ENCODE peak calls at places on chromosomes 4 and X, in four cellular contexts. One of them, this sample, is unnamed.
A peak's percentile ranks its signal among the peaks of the same experiment; 100 is the strongest.

GRCh38 chrX:49221868-49222267 is 11.3 kb downstream of the CACNA1F start:
- DNase-seq in hepatocyte: no peak
- DNase-seq in fibroblast of lung: no peak
- DNase-seq in GM23338: no peak
- DNase-seq in this sample: no peak

GRCh38 chrX:68684291-68684918 is 36.9 kb downstream of the STARD8 start:
- DNase-seq in hepatocyte: no peak
- DNase-seq in fibroblast of lung: no peak
- DNase-seq in GM23338: no peak
- DNase-seq in this sample: no peak

GRCh38 chr4:40865696-40866095 is 115.9 kb downstream of the NSUN7 start:
- DNase-seq in hepatocyte: no peak
- DNase-seq in fibroblast of lung: peak; percentile 52
- DNase-seq in GM23338: no peak
- DNase-seq in this sample: peak; percentile 4

GRCh38 chr4:102642571-102643298 is 118.0 kb downstream of the MANBA start:
- DNase-seq in hepatocyte: no peak
- DNase-seq in fibroblast of lung: peak; percentile 66
- DNase-seq in GM23338: no peak
- DNase-seq in this sample: no peak

GRCh38 chr4:75429208-75429607 is 85.0 kb downstream of the RCHY1 start:
- DNase-seq in hepatocyte: no peak
- DNase-seq in fibroblast of lung: no peak
- DNase-seq in GM23338: no peak
- DNase-seq in this sample: peak; percentile 2

GRCh38 chr4:107740950-107741701 is 21.1 kb upstream of the PAPSS1 start:
- DNase-seq in hepatocyte: peak; percentile 77
- DNase-seq in fibroblast of lung: peak; percentile 39
- DNase-seq in GM23338: no peak
- DNase-seq in this sample: peak; percentile 21

GRCh38 chrX:46255066-46255465 is 290.2 kb downstream of the ZNF674 start:
- DNase-seq in hepatocyte: no peak
- DNase-seq in fibroblast of lung: no peak
- DNase-seq in GM23338: no peak
- DNase-seq in this sample: no peak

GRCh38 chrX:460116-460515 is 73.4 kb upstream of the PPP2R3B start:
- DNase-seq in hepatocyte: no peak
- DNase-seq in fibroblast of lung: no peak
- DNase-seq in GM23338: no peak
- DNase-seq in this sample: no peak

GRCh38 chrX:71492086-71493065 is 40.5 kb upstream of the OGT start:
- DNase-seq in hepatocyte: no peak
- DNase-seq in fibroblast of lung: peak; percentile 51
- DNase-seq in GM23338: peak; percentile 39
- DNase-seq in this sample: peak; percentile 39

GRCh38 chrX:3262906-3263305 is 83.5 kb downstream of the MXRA5 start:
- DNase-seq in hepatocyte: peak; percentile 69
- DNase-seq in fibroblast of lung: peak; percentile 93
- DNase-seq in GM23338: no peak
- DNase-seq in this sample: peak; percentile 63

GRCh38 chr4:1834047-1834769 is 21.7 kb downstream of the LETM1 start:
- DNase-seq in hepatocyte: no peak
- DNase-seq in fibroblast of lung: no peak
- DNase-seq in GM23338: no peak
- DNase-seq in this sample: no peak

GRCh38 chr4:25379591-25379990 is 2.5 kb downstream of the ANAPC4 start:
- DNase-seq in hepatocyte: no peak
- DNase-seq in fibroblast of lung: no peak
- DNase-seq in GM23338: no peak
- DNase-seq in this sample: no peak

GRCh38 chr4:160299177-160299576 is 1196.3 kb downstream of the RAPGEF2 start:
- DNase-seq in hepatocyte: no peak
- DNase-seq in fibroblast of lung: no peak
- DNase-seq in GM23338: no peak
- DNase-seq in this sample: no peak

GRCh38 chrX:140510306-140510676 is 5.4 kb upstream of the SOX3 start:
- DNase-seq in hepatocyte: no peak
- DNase-seq in fibroblast of lung: no peak
- DNase-seq in GM23338: peak; percentile 45
- DNase-seq in this sample: no peak
- H3K4me2 ChIP-seq in hepatocyte: no peak overlapping the region
- H3K4me2 ChIP-seq in fibroblast of lung: no peak overlapping the region
- H3K4me2 ChIP-seq in GM23338: peak overlapping the region; percentile 80
- H3K4me2 ChIP-seq in this sample: no peak overlapping the region

DNA sequence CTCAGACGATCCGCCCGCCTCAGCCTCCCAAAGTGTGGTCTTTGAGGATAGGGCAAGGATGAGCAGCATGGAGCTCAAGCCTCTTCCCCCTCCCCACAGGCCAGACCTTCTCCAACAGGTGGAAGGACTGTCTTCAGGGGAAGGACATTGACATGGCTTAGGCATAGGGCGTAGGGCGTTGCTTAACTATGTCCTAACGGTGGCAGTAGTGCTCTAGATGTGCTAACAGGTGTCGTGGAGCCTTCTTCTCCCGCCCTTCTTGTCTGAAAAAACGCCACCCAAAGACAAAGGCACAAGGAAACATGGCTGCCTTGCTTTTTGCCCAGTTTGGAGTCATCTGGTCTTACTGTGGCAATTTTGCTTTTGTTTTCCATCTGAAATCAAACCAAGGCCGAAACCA is 219.8 kb downstream of the OR13H1 start:
- DNase-seq in hepatocyte: no peak
- DNase-seq in fibroblast of lung: peak; percentile 65
- DNase-seq in GM23338: no peak
- DNase-seq in this sample: peak; percentile 57
- TF ChIP-seq CTCF in hepatocyte: no peak
- TF ChIP-seq CTCF in fibroblast of lung: no peak
- TF ChIP-seq CTCF in GM23338: no peak
- TF ChIP-seq CTCF in this sample: peak; percentile 34

GRCh38 chr4:36332023-36332781 is 50.8 kb downstream of the DTHD1 start:
- DNase-seq in hepatocyte: no peak
- DNase-seq in fibroblast of lung: peak; percentile 25
- DNase-seq in GM23338: peak; percentile 15
- DNase-seq in this sample: no peak
- H3K4me2 ChIP-seq in hepatocyte: no peak overlapping the region
- H3K4me2 ChIP-seq in fibroblast of lung: no peak overlapping the region
- H3K4me2 ChIP-seq in GM23338: no peak overlapping the region
- H3K4me2 ChIP-seq in this sample: no peak overlapping the region

DNA sequence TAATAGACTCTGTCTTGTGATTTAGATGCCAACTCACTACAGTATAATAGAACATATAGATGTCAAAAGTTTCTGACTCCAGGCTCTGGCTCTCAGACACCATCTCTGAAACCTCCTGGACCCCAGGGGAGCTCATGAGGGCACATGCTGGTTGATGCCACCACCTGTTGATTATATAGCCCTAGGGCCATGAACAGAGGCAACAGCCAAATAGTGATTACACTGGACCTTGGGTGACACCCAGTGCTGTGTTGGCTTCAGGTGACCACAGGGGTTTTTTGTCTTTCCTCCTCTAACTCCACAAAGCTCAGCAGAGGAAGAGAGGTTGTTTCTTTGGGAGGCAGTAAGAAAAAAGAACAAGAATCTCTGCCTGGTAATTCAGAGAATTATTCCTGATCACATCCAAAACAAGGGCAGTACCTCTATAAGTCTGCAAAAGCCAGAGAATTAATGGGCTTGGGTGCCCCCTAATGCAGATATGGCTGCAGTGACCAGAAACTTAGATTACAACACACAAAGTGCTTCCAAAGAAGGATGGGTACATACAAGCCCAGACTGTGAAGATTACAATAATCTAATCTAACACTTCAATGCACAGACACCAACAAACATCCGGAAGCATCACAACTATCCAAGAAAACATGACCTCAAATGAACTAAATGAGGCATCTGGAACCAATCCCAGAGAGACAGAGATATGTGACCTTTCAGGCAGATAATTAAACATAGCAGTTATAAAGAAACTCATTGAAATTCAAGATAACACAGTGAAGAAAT is 1920.6 kb downstream of the ARAP2 start:
- DNase-seq in hepatocyte: no peak
- DNase-seq in fibroblast of lung: no peak
- DNase-seq in GM23338: peak; percentile 5
- DNase-seq in this sample: peak; percentile 11
- TF ChIP-seq CTCF in hepatocyte: no peak
- TF ChIP-seq CTCF in fibroblast of lung: no peak
- TF ChIP-seq CTCF in GM23338: peak; percentile 28
- TF ChIP-seq CTCF in this sample: no peak

GRCh38 chr4:57211131-57211530 is 100.9 kb upstream of the IGFBP7 start:
- DNase-seq in hepatocyte: no peak
- DNase-seq in fibroblast of lung: no peak
- DNase-seq in GM23338: no peak
- DNase-seq in this sample: no peak
- H3K4me2 ChIP-seq in hepatocyte: no peak overlapping the region
- H3K4me2 ChIP-seq in fibroblast of lung: no peak overlapping the region
- H3K4me2 ChIP-seq in GM23338: no peak overlapping the region
- H3K4me2 ChIP-seq in this sample: no peak overlapping the region

GRCh38 chr4:83486457-83487129 is 1.7 kb upstream of the ABRAXAS1 start:
- DNase-seq in hepatocyte: no peak
- DNase-seq in fibroblast of lung: no peak
- DNase-seq in GM23338: no peak
- DNase-seq in this sample: no peak

GRCh38 chr4:83489711-83490326 is 4.9 kb upstream of the ABRAXAS1 start:
- DNase-seq in hepatocyte: no peak
- DNase-seq in fibroblast of lung: no peak
- DNase-seq in GM23338: peak; percentile 28
- DNase-seq in this sample: no peak

DNA sequence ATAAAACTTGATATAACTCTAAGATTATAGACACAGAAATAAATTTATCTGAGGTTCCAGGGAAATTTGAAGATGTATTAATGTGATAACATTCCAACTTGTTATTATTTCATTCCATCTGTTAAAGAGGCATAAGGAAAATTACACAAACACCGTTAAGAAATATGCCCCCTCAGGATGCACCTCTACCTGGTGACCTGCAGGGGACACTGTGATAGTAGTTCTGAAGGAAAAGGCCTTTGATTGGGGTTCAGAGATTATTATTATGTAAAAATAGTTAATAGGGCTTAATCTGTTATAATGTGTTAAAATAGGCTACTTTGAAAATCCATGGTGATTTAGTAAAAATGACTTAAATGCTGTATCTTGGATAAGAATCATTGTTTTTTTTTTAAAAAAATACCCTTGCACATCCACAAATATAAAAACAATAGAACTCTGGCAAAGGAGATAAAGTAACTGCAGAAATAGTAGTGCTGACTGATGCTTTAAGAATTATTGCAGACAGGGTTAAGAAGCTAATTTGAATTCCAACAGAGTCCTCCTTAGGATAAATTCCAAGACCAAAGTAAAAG is 6.1 kb upstream of the ABRAXAS1 start:
- DNase-seq in hepatocyte: peak; percentile 38
- DNase-seq in fibroblast of lung: peak; percentile 24
- DNase-seq in GM23338: peak; percentile 64
- DNase-seq in this sample: peak; percentile 50
- TF ChIP-seq CTCF in hepatocyte: peak; percentile 63
- TF ChIP-seq CTCF in fibroblast of lung: peak; percentile 77
- TF ChIP-seq CTCF in GM23338: peak; percentile 98
- TF ChIP-seq CTCF in this sample: peak; percentile 83

DNA sequence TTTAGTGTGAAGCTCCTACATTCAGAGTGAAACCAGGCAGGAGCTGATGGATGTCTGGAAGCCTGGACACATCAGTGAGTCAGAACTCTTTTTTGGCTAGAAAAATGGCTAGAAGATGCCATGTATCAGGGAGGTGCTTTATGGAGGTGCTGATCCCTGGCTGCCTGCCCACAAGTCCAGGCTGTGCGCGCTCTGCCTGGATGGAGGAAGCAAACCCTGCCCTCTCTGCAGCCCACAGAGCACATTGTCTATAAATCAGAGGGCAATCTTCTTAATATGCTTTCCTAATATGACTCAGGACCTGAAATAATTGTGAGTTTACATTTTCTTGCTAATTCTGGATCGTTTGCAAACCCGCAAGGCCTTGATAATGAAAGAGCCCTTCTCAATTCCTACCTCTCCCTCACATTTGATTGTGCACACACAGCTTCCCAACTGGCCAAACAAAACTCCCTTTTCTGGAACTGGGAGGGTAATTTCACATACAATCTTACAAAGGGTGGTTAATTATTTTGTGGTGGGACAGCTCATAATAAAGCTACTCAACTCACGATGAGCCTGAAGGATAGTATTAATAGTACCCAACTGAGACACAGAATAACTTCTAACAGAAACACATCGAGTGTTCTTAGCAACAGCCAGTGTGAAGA is 11.7 kb downstream of the MFAP3L start:
- DNase-seq in hepatocyte: no peak
- DNase-seq in fibroblast of lung: peak; percentile 93
- DNase-seq in GM23338: no peak
- DNase-seq in this sample: no peak
- H3K4me2 ChIP-seq in hepatocyte: no peak overlapping the region
- H3K4me2 ChIP-seq in fibroblast of lung: no peak overlapping the region
- H3K4me2 ChIP-seq in GM23338: no peak overlapping the region
- H3K4me2 ChIP-seq in this sample: no peak overlapping the region

GRCh38 chr4:79917246-79917645 is 155.8 kb downstream of the ANTXR2 start:
- DNase-seq in hepatocyte: peak; percentile 27
- DNase-seq in fibroblast of lung: peak; percentile 45
- DNase-seq in GM23338: peak; percentile 85
- DNase-seq in this sample: peak; percentile 53
- TF ChIP-seq CTCF in hepatocyte: peak; percentile 45
- TF ChIP-seq CTCF in fibroblast of lung: peak; percentile 41
- TF ChIP-seq CTCF in GM23338: peak; percentile 85
- TF ChIP-seq CTCF in this sample: peak; percentile 76

DNA sequence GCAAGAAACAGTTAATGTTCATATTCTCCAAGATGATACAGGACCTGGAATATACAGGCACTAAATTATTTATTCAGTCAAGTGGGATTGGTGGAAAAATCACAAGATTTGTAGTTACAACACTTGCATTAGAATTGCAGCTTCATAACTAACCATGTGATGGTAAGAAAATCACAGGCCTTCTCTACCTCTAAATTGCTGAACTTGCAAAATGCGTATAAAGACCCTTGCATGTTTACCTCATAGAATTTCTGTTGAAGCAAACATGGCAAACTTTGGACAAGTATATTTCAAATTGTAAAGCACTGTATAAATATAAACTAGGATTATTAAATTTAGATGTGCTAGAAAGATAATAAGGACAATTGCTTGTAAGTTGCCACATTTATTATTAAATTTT is 215.1 kb downstream of the TMA16 start:
- DNase-seq in hepatocyte: no peak
- DNase-seq in fibroblast of lung: no peak
- DNase-seq in GM23338: no peak
- DNase-seq in this sample: no peak
- H3K4me2 ChIP-seq in hepatocyte: no peak overlapping the region
- H3K4me2 ChIP-seq in fibroblast of lung: no peak overlapping the region
- H3K4me2 ChIP-seq in GM23338: no peak overlapping the region
- H3K4me2 ChIP-seq in this sample: no peak overlapping the region

This sample was measured in PC-3.